ENCODE peak calls at places on chromosomes 11 and 22, in six cellular contexts. M is RWPE1, F is IMR-90, Q is foreskin fibroblast, Z is natural killer cell, S is lower leg skin. O is an unnamed sample.

GRCh38 chr11:111823131-111823530 is 48.2 kb downstream of the ALG9 start:
- DNase-seq in M (no peak), F (no peak), Q (no peak), Z (no peak), S (no peak), O (no peak)

GRCh38 chr11:66151273-66151672 is 81.2 kb downstream of the PACS1 start:
- DNase-seq in M (no peak), F (no peak), Q (no peak), Z (no peak), S (no peak), O (no peak)

GRCh38 chr11:65811764-65812475 is 21.8 kb upstream of the SNX32 start:
- DNase-seq in M (no peak), F (no peak), Q (no peak), Z (no peak), S (no peak), O (no peak)

GRCh38 chr11:35009191-35009940 is 92.9 kb downstream of the PDHX start:
- DNase-seq in M (peak), F (peak), Q (peak), Z (no peak), S (no peak), O (no peak)

GRCh38 chr22:40547729-40548143 is 88.8 kb downstream of the MRTFA start:
- DNase-seq in M (no peak), F (peak), Q (no peak), Z (no peak), S (no peak), O (no peak)

GRCh38 chr22:37753746-37754145 is 54.0 kb upstream of the GCAT start:
- DNase-seq in M (no peak), F (peak), Q (no peak), Z (no peak), S (no peak), O (no peak)

GRCh38 chr22:41902932-41903421 is 11.9 kb downstream of the SHISA8 start:
- DNase-seq in M (no peak), F (no peak), Q (no peak), Z (no peak), S (no peak), O (no peak)

GRCh38 chr11:117180020-117180419 is 1.5 kb downstream of the SIDT2 start:
- DNase-seq in M (no peak), F (no peak), Q (no peak), Z (no peak), S (peak), O (no peak)

GRCh38 chr11:69018924-69019323 is 5.9 kb upstream of the MRGPRF start:
- DNase-seq in M (no peak), F (peak), Q (peak), Z (no peak), S (no peak), O (no peak)

GRCh38 chr11:74521666-74522252 is 28.2 kb upstream of the LIPT2 start:
- DNase-seq in M (no peak), F (no peak), Q (no peak), Z (no peak), S (no peak), O (no peak)

GRCh38 chr22:33850724-33851123 is 69.6 kb downstream of the LARGE1 start:
- DNase-seq in M (no peak), F (no peak), Q (no peak), Z (no peak), S (no peak), O (no peak)

GRCh38 chr11:2580444-2581050 is 119.2 kb downstream of the KCNQ1OT1 start:
- DNase-seq in M (no peak), F (no peak), Q (no peak), Z (peak), S (peak), O (no peak)

GRCh38 chr11:706957-707816 is 1.2 kb downstream of the EPS8L2 start:
- DNase-seq in M (no peak), F (no peak), Q (peak), Z (no peak), S (no peak), O (no peak)

GRCh38 chr22:49476176-49476575 is 351.5 kb downstream of the BRD1 start:
- DNase-seq in M (no peak), F (no peak), Q (no peak), Z (no peak), S (no peak), O (no peak)

GRCh38 chr11:68330700-68331337 is 18.4 kb downstream of the LRP5 start:
- DNase-seq in M (no peak), F (no peak), Q (no peak), Z (no peak), S (no peak), O (no peak)

GRCh38 chr11:71186861-71187260 is 65.5 kb downstream of the SHANK2 start:
- DNase-seq in M (no peak), F (no peak), Q (no peak), Z (no peak), S (peak), O (no peak)

GRCh38 chr11:113546757-113547507 is 71.7 kb upstream of the DRD2 start:
- DNase-seq in M (peak), F (peak), Q (no peak), Z (no peak), S (no peak), O (no peak)

GRCh38 chr11:64729851-64730382 is 6.9 kb upstream of the NRXN2 start:
- DNase-seq in M (no peak), F (no peak), Q (no peak), Z (no peak), S (no peak), O (no peak)

GRCh38 chr11:122717264-122717867 is 61.8 kb downstream of the UBASH3B start:
- DNase-seq in M (no peak), F (no peak), Q (no peak), Z (peak), S (no peak), O (no peak)

GRCh38 chr11:46906596-46906995 is 11.8 kb downstream of the LRP4 start:
- DNase-seq in M (no peak), F (peak), Q (peak), Z (no peak), S (no peak), O (no peak)

GRCh38 chr11:96430668-96431067 is 40.9 kb downstream of the JRKL start:
- DNase-seq in M (no peak), F (no peak), Q (no peak), Z (no peak), S (no peak), O (no peak)

GRCh38 chr11:59197990-59198389 is 14.7 kb downstream of the MPEG1 start:
- DNase-seq in M (no peak), F (peak), Q (peak), Z (no peak), S (no peak), O (no peak)

GRCh38 chr11:65288706-65289536 is 25.7 kb upstream of the CDC42EP2 start:
- DNase-seq in M (no peak), F (no peak), Q (peak), Z (no peak), S (peak), O (no peak)

GRCh38 chr11:124069429-124070401 is 28.6 kb upstream of the OR10G7 start:
- DNase-seq in M (peak), F (peak), Q (peak), Z (no peak), S (no peak), O (no peak)

GRCh38 chr11:132289590-132290256 is 919.3 kb downstream of the NTM start:
- DNase-seq in M (no peak), F (no peak), Q (no peak), Z (no peak), S (no peak), O (no peak)

GRCh38 chr22:29855611-29856181 is 17.6 kb upstream of the ASCC2 start:
- DNase-seq in M (no peak), F (no peak), Q (no peak), Z (no peak), S (peak), O (no peak)

GRCh38 chr11:123560001-123560400 is 94.4 kb downstream of the SCN3B start:
- DNase-seq in M (no peak), F (peak), Q (peak), Z (no peak), S (no peak), O (no peak)

GRCh38 chr22:37852418-37852817 is 3.2 kb downstream of the EIF3L start:
- DNase-seq in M (no peak), F (no peak), Q (no peak), Z (no peak), S (no peak), O (no peak)

GRCh38 chr11:60771879-60772525 is 13.1 kb upstream of the MS4A10 start:
- DNase-seq in M (no peak), F (peak), Q (no peak), Z (no peak), S (no peak), O (no peak)

GRCh38 chr11:100624346-100624745 is 62.7 kb upstream of the ARHGAP42 start:
- DNase-seq in M (no peak), F (peak), Q (no peak), Z (no peak), S (no peak), O (no peak)

GRCh38 chr11:74720596-74721478 is 10.4 kb downstream of the CHRDL2 start:
- DNase-seq in M (no peak), F (peak), Q (no peak), Z (no peak), S (no peak), O (no peak)

GRCh38 chr11:94828088-94828487 is 59.9 kb downstream of the AMOTL1 start:
- DNase-seq in M (no peak), F (no peak), Q (no peak), Z (no peak), S (no peak), O (no peak)

GRCh38 chr11:19864141-19865120 is 151.8 kb downstream of the NAV2 start:
- DNase-seq in M (no peak), F (no peak), Q (no peak), Z (no peak), S (no peak), O (no peak)

GRCh38 chr11:103730151-103730940 is 306.1 kb upstream of the DDI1 start:
- DNase-seq in M (no peak), F (peak), Q (no peak), Z (no peak), S (no peak), O (no peak)

GRCh38 chr11:6606471-6607189 is 3.1 kb downstream of the ILK start:
- DNase-seq in M (peak), F (peak), Q (peak), Z (peak), S (peak), O (no peak)

GRCh38 chr11:65439331-65440181 is 17.0 kb downstream of the NEAT1 start:
- DNase-seq in M (no peak), F (peak), Q (no peak), Z (no peak), S (peak), O (no peak)

GRCh38 chr11:9315078-9315688 is 790 bp upstream of the TMEM41B start:
- DNase-seq in M (no peak), F (peak), Q (no peak), Z (peak), S (peak), O (no peak)

GRCh38 chr11:6629573-6629891 is 10.3 kb upstream of the TPP1 start:
- DNase-seq in M (no peak), F (no peak), Q (no peak), Z (no peak), S (peak), O (no peak)

GRCh38 chr22:20639750-20640149 is 132.3 kb downstream of the MED15 start:
- DNase-seq in M (no peak), F (no peak), Q (no peak), Z (no peak), S (no peak), O (no peak)

GRCh38 chr11:98734686-98735085 is 286.1 kb upstream of the CNTN5 start:
- DNase-seq in M (no peak), F (no peak), Q (no peak), Z (no peak), S (no peak), O (no peak)

GRCh38 chr11:119166368-119167076 is 2.0 kb upstream of the NLRX1 start:
- DNase-seq in M (peak), F (peak), Q (peak), Z (no peak), S (no peak), O (no peak)
- TF ChIP-seq CTCF in M (no peak), F (no peak), Q (no peak), Z (no peak), S (no peak), O (no peak)

GRCh38 chr22:26937213-26937612 is 279.8 kb downstream of the MIAT start:
- DNase-seq in M (no peak), F (no peak), Q (no peak), Z (no peak), S (no peak), O (no peak)
- TF ChIP-seq CTCF in M (no peak), F (no peak), Q (no peak), Z (no peak), S (no peak), O (no peak)

DNA sequence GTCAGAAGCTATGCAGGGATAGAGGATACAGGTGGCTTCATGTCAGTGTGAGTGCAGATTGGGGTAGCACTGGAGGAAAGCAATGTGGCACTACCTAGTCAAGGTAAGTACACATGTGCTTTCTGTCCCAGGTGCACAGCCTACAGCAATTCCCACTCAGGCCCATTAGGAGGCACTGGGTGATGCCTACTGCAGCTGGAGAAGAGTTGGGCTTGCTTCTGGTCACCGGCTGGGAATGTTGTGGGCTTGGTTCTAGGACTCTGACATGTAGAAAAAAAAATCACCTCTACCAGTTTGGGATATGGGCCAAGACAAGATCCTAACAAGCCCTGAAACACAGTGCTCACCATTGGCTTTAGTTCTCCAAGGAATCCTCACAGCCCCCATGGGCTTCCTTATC is 69.7 kb downstream of the TENM4 start:
- DNase-seq in M (peak), F (no peak), Q (no peak), Z (no peak), S (no peak), O (no peak)
- TF ChIP-seq CTCF in M (no peak), F (no peak), Q (no peak), Z (no peak), S (no peak), O (no peak)

GRCh38 chr11:11636671-11637070 is 14.9 kb upstream of the GALNT18 start:
- DNase-seq in M (no peak), F (no peak), Q (no peak), Z (no peak), S (no peak), O (no peak)

GRCh38 chr11:11640996-11641395 is 19.2 kb upstream of the GALNT18 start:
- DNase-seq in M (no peak), F (no peak), Q (no peak), Z (no peak), S (no peak), O (no peak)

GRCh38 chr11:11640152-11640551 is 18.3 kb upstream of the GALNT18 start:
- DNase-seq in M (no peak), F (peak), Q (no peak), Z (no peak), S (no peak), O (no peak)

DNA sequence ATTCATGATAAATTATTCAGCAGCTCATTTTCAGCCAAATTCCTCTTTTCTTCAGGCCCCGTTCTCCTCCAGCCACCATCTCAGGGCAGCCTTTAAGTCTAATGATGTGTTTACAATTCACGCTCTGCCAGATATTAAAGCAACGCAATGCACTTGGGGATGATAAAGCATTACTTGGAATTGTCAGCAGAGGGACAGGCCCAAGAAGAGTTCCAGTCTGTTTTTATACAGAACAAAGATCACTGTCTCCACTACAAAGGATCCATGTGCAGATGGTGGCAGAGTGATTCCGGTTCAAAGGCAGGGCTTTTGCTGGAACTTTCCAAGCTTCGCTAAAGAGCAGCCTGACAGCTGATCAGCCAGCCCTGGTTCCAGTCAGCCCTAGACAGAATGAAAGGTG is 13.7 kb upstream of the GALNT18 start:
- DNase-seq in M (no peak), F (no peak), Q (no peak), Z (no peak), S (no peak), O (no peak)
- TF ChIP-seq CTCF in M (no peak), F (no peak), Q (no peak), Z (no peak), S (no peak), O (no peak)

DNA sequence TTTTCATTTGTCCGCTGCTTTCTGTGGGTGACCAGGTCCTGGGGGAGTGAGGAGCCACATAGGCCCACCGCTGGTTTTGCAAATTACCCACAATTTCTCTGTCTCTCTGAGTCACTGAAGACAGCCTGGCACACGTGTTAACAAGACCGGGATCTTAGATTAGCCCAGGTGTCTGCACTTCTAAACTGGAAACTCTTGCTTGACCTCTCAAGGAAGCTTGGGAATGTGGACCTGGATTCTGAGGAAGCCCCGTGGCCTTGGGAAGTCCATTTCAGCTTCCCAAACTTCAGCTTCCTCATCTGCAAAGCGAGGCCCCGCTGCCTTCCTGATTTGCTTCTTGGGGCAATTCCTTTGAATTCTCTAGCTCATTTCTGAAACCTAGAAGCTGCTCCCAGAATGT is 119.9 kb downstream of the KIAA1671 start:
- DNase-seq in M (no peak), F (no peak), Q (no peak), Z (no peak), S (no peak), O (no peak)
- TF ChIP-seq CTCF in M (no peak), F (no peak), Q (no peak), Z (no peak), S (no peak), O (no peak)

DNA sequence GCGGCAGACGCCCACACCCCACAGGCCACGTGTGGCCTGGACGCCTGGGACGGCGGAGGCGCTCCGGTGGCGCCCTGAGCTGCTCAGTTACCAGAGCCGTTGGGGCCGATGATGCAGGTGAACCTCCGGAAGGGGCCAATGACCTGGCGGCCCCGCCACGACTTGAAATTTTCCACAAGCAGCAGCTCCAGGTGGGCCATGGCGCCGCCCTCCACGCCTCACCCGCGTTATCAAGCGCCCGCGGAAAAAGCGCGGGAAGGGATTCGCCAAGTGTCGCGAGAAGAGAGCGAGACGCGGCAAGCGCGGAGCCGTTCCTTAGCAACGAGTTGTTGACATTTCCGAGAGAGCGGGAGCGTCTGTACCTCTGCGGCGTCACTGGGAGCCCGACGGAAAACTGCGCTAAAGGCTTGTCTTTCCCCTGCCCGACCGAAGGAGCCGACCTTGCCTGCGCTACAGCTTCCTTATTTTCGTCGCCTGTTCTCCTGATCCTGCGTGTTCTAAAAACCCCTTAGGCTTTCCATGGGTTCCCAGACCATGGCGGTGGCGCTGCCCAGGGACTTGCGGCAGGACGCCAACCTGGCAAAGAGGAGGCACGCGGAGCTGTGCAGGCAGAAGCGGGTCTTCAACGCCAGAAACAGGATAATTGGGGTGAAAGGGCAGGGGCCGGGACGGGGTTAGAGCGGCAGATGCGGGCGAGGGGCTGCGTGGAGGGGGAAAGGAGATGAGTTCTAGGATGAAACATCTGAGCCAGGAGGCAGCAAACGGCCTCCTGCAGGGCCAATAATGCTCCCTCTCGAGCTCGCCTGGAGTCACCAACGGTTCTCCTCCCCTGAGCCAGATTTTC is at the start of the genes RIBC2 and SMC1B:
- DNase-seq in M (peak), F (peak), Q (peak), Z (peak), S (peak), O (no peak)
- TF ChIP-seq CTCF in M (no peak), F (no peak), Q (no peak), Z (no peak), S (no peak), O (no peak)

GRCh38 chr22:43110444-43110926 is at the start of gene BIK:
- DNase-seq in M (peak), F (no peak), Q (no peak), Z (peak), S (no peak), O (no peak)
- TF ChIP-seq CTCF in M (no peak), F (peak), Q (peak), Z (peak), S (no peak), O (peak)

O was measured in D721Med.